ENCODE peak calls at places on chromosomes 1 and 21, in seven cellular contexts. Z, R, G, K, P, C and V are unnamed samples.
A peak's percentile ranks its signal among the peaks of the same experiment; 100 is the strongest.

GRCh38 chr1:26913754-26914619 is at the start of gene NR0B2:
- DNase-seq in Z (peak; percentile 40), R (no peak), G (peak; percentile 47), K (peak; percentile 31), P (no peak), C (peak; percentile 77), V (peak; percentile 82)

GRCh38 chr1:229087906-229088305 is 183.0 kb upstream of the RAB4A start:
- DNase-seq in Z (no peak), R (no peak), G (no peak), K (no peak), P (no peak), C (peak; percentile 45), V (no peak)

GRCh38 chr1:229563701-229564100 is 5.2 kb upstream of the ABCB10 start:
- DNase-seq in Z (no peak), R (no peak), G (no peak), K (no peak), P (peak; percentile 87), C (no peak), V (no peak)

GRCh38 chr1:41811051-41811795 is 107.5 kb downstream of the HIVEP3 start:
- DNase-seq in Z (no peak), R (no peak), G (no peak), K (peak; percentile 23), P (peak; percentile 14), C (no peak), V (no peak)

GRCh38 chr1:197521118-197521739 is 253.2 kb downstream of the CRB1 start:
- DNase-seq in Z (no peak), R (no peak), G (peak; percentile 45), K (no peak), P (peak; percentile 62), C (peak; percentile 57), V (no peak)

GRCh38 chr1:181383695-181384094 is 99.6 kb upstream of the CACNA1E start:
- DNase-seq in Z (no peak), R (no peak), G (no peak), K (no peak), P (peak; percentile 44), C (no peak), V (no peak)

GRCh38 chr1:59043796-59044195 is 253.1 kb upstream of the FGGY start:
- DNase-seq in Z (peak; percentile 83), R (no peak), G (no peak), K (peak; percentile 43), P (peak; percentile 85), C (no peak), V (peak; percentile 69)

GRCh38 chr1:78286686-78287085 is 204.1 kb upstream of the PTGFR start:
- DNase-seq in Z (no peak), R (no peak), G (no peak), K (no peak), P (no peak), C (no peak), V (no peak)

GRCh38 chr1:147109041-147109440 is 63.2 kb downstream of the PRKAB2 start:
- DNase-seq in Z (no peak), R (no peak), G (no peak), K (no peak), P (no peak), C (no peak), V (no peak)

GRCh38 chr1:210588357-210588756 is 259.7 kb downstream of the HHAT start:
- DNase-seq in Z (no peak), R (no peak), G (no peak), K (no peak), P (no peak), C (no peak), V (no peak)

GRCh38 chr1:92184632-92185031 is 33.1 kb upstream of the C1orf146 start:
- DNase-seq in Z (no peak), R (no peak), G (no peak), K (no peak), P (no peak), C (no peak), V (no peak)

GRCh38 chr1:30690115-30690645 is 33.2 kb downstream of the MATN1 start:
- DNase-seq in Z (no peak), R (no peak), G (no peak), K (no peak), P (no peak), C (peak; percentile 54), V (no peak)

GRCh38 chr1:15337656-15338402 is 71.9 kb upstream of the EFHD2 start:
- DNase-seq in Z (peak; percentile 31), R (peak; percentile 38), G (no peak), K (peak; percentile 47), P (peak; percentile 61), C (no peak), V (no peak)

GRCh38 chr1:110771245-110772022 is 96.7 kb upstream of the KCNA3 start:
- DNase-seq in Z (no peak), R (no peak), G (no peak), K (no peak), P (peak; percentile 98), C (no peak), V (no peak)

GRCh38 chr1:39833616-39834015 is 45.0 kb upstream of the BMP8B start:
- DNase-seq in Z (no peak), R (no peak), G (no peak), K (no peak), P (no peak), C (no peak), V (no peak)

GRCh38 chr21:26837539-26837938 is 7.7 kb downstream of the ADAMTS1 start:
- DNase-seq in Z (no peak), R (no peak), G (no peak), K (no peak), P (peak; percentile 51), C (no peak), V (no peak)

GRCh38 chr1:222224576-222224975 is 323.3 kb downstream of the HHIPL2 start:
- DNase-seq in Z (no peak), R (no peak), G (no peak), K (no peak), P (no peak), C (no peak), V (no peak)

GRCh38 chr1:7104053-7104738 is 318.9 kb downstream of the CAMTA1 start:
- DNase-seq in Z (no peak), R (no peak), G (no peak), K (no peak), P (no peak), C (no peak), V (no peak)

DNA sequence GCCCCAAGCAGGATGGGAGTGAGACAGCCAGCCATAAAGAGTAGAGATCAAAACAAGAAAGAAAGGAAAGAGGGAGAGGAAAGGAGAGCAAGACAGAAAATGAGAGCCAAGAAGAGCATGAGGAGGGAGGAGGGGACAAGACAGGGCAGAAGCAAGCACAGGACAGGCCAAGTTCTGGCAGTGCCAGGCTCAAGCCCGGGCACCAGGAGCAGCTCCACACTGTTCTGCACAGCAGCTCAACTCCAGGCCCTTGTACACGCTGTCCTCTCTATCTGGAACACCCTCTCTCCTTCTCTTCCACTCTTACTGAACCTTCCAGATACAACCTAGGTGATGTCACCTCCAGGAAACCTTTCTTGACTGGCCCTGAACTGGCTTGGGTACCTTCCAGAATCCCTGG is 11.7 kb downstream of the IFFO2 start:
- DNase-seq in Z (no peak), R (no peak), G (no peak), K (peak; percentile 6), P (no peak), C (no peak), V (no peak)
- H3K27ac ChIP-seq in Z (no peak overlapping the region), R (peak overlapping the region; percentile 16), G (no peak overlapping the region), K (no peak overlapping the region), P (no peak overlapping the region), C (no peak overlapping the region), V (peak overlapping the region; percentile 59)

DNA sequence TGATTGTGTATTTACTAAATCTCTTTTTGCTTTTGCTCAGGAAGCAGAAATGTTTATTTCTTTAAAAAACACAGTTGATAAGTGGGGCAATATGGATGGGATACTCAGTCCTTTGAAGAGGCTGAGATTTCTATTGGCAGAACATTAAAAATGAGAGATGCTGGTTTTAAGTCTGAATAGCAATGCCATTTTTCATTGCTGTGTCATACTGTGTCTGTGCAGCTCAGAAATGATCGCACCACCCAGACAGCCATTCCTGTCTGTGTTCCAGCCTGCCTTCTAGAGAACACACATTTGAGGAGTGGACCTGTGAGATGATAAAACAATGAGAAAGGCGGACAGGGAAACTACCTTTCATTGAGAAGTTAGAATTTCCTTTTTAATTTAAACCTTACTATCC is 231.2 kb upstream of the USP24 start:
- DNase-seq in Z (no peak), R (no peak), G (no peak), K (no peak), P (peak; percentile 39), C (no peak), V (no peak)
- H3K27ac ChIP-seq in Z (no peak overlapping the region), R (no peak overlapping the region), G (no peak overlapping the region), K (no peak overlapping the region), P (no peak overlapping the region), C (no peak overlapping the region), V (no peak overlapping the region)

GRCh38 chr21:45468051-45468970 is 63.3 kb downstream of the COL18A1 start:
- DNase-seq in Z (peak; percentile 11), R (no peak), G (no peak), K (peak; percentile 24), P (no peak), C (no peak), V (no peak)
- H3K27ac ChIP-seq in Z (no peak overlapping the region), R (peak overlapping the region; percentile 87), G (no peak overlapping the region), K (no peak overlapping the region), P (no peak overlapping the region), C (peak overlapping the region; percentile 57), V (peak overlapping the region; percentile 62)

GRCh38 chr1:171426645-171427044 is 58.7 kb upstream of the PRRC2C start:
- DNase-seq in Z (no peak), R (no peak), G (no peak), K (no peak), P (no peak), C (no peak), V (no peak)

GRCh38 chr1:171431994-171432393 is 53.3 kb upstream of the PRRC2C start:
- DNase-seq in Z (no peak), R (no peak), G (no peak), K (no peak), P (no peak), C (peak; percentile 63), V (no peak)

GRCh38 chr1:171429137-171429536 is 56.2 kb upstream of the PRRC2C start:
- DNase-seq in Z (no peak), R (no peak), G (no peak), K (no peak), P (no peak), C (peak; percentile 53), V (no peak)

GRCh38 chr1:171424494-171424893 is 60.8 kb upstream of the PRRC2C start:
- DNase-seq in Z (no peak), R (no peak), G (no peak), K (no peak), P (peak; percentile 99), C (peak; percentile 55), V (no peak)

DNA sequence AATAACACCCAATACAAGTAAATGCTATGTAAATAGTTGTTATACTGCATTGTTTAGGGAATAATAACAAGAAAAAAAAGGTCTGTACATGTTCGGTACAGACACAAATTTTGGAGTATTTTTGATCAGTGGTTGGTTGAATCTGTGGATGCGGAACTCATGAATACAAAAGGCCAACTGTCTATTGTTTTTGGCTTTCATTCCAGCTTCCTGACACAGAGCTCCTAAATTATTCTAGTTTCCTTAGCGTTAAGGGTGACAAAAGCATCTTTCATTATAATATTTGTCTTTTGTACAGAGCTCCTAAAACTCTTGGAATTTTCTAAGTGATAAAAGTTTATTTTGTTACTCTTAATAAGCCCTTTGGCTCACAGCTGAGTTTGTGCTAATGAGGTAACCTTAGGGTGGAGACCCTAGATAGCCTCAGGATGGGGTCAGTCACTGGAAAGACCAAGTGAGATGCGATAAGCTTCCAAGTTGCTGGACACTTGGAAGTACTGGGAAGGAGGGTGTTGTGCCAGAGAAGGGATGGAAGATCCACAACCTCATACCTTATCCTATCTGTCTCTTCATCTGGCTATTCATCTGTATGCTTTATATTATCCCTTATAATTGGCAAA is 57.4 kb upstream of the PRRC2C start:
- DNase-seq in Z (no peak), R (no peak), G (no peak), K (no peak), P (no peak), C (no peak), V (no peak)
- H3K27ac ChIP-seq in Z (no peak overlapping the region), R (no peak overlapping the region), G (no peak overlapping the region), K (no peak overlapping the region), P (no peak overlapping the region), C (no peak overlapping the region), V (no peak overlapping the region)

GRCh38 chr1:17081439-17081838 is 27.6 kb upstream of the SDHB start:
- DNase-seq in Z (no peak), R (no peak), G (no peak), K (no peak), P (no peak), C (no peak), V (no peak)
- H3K27ac ChIP-seq in Z (peak overlapping the region; percentile 69), R (no peak overlapping the region), G (no peak overlapping the region), K (no peak overlapping the region), P (no peak overlapping the region), C (no peak overlapping the region), V (no peak overlapping the region)